ENCODE peak calls at places on chromosomes 13 and 19, in seven cellular contexts. K, Q, J, B, P, C and S are unnamed samples.

GRCh38 chr19:294819-295686 is 3.9 kb upstream of the PLPP2 start:
- DNase-seq in K (peak), Q (no peak), J (peak), B (no peak), P (no peak), C (no peak), S (peak)

GRCh38 chr19:42544146-42544545 is 15.9 kb upstream of the CEACAM1 start:
- DNase-seq in K (no peak), Q (no peak), J (no peak), B (no peak), P (no peak), C (no peak), S (no peak)

GRCh38 chr13:101639711-101640110 is 187.2 kb downstream of the ITGBL1 start:
- DNase-seq in K (no peak), Q (no peak), J (no peak), B (no peak), P (no peak), C (no peak), S (no peak)

GRCh38 chr13:36696410-36696809 is 22.6 kb downstream of the SERTM1 start:
- DNase-seq in K (no peak), Q (no peak), J (no peak), B (no peak), P (no peak), C (no peak), S (no peak)

GRCh38 chr19:35112995-35113693 is 2.5 kb upstream of the FXYD3 start:
- DNase-seq in K (no peak), Q (no peak), J (no peak), B (no peak), P (no peak), C (no peak), S (no peak)

GRCh38 chr19:55447421-55448174 is 4.5 kb upstream of the SHISA7 start:
- DNase-seq in K (no peak), Q (no peak), J (no peak), B (peak), P (no peak), C (no peak), S (no peak)

GRCh38 chr19:55118401-55118991 is 1.1 kb upstream of the PPP1R12C start:
- DNase-seq in K (peak), Q (peak), J (no peak), B (peak), P (no peak), C (no peak), S (peak)

GRCh38 chr19:1376415-1376805 is 7.3 kb upstream of the NDUFS7 start:
- DNase-seq in K (no peak), Q (no peak), J (no peak), B (no peak), P (no peak), C (no peak), S (no peak)

GRCh38 chr13:65597839-65598818 is 1632.0 kb downstream of the PCDH9 start:
- DNase-seq in K (no peak), Q (no peak), J (no peak), B (no peak), P (no peak), C (no peak), S (no peak)

GRCh38 chr13:21826214-21827015 is 155.5 kb downstream of the FGF9 start:
- DNase-seq in K (no peak), Q (no peak), J (no peak), B (no peak), P (no peak), C (no peak), S (no peak)

GRCh38 chr13:109996404-109996960 is 210.1 kb upstream of the IRS2 start:
- DNase-seq in K (no peak), Q (no peak), J (no peak), B (no peak), P (no peak), C (no peak), S (no peak)

GRCh38 chr19:21851596-21852345 is 15.8 kb upstream of the ZNF43 start:
- DNase-seq in K (peak), Q (peak), J (peak), B (peak), P (peak), C (peak), S (peak)

GRCh38 chr13:29429496-29429895 is 166.0 kb downstream of the SLC7A1 start:
- DNase-seq in K (no peak), Q (no peak), J (no peak), B (no peak), P (no peak), C (no peak), S (no peak)

GRCh38 chr13:20305587-20305986 is 73.5 kb upstream of the GJB6 start:
- DNase-seq in K (no peak), Q (no peak), J (no peak), B (no peak), P (no peak), C (no peak), S (no peak)

GRCh38 chr13:102295316-102296048 is 106.4 kb downstream of the FGF14 start:
- DNase-seq in K (no peak), Q (no peak), J (no peak), B (no peak), P (no peak), C (no peak), S (no peak)

GRCh38 chr13:114054269-114054668 is 78.2 kb downstream of the RASA3 start:
- DNase-seq in K (no peak), Q (no peak), J (no peak), B (no peak), P (no peak), C (no peak), S (no peak)

GRCh38 chr13:60398949-60399589 is 2.0 kb downstream of the TDRD3 start:
- DNase-seq in K (no peak), Q (no peak), J (no peak), B (no peak), P (no peak), C (no peak), S (no peak)

GRCh38 chr13:39133781-39134180 is 95.5 kb downstream of the NHLRC3 start:
- DNase-seq in K (no peak), Q (no peak), J (no peak), B (no peak), P (no peak), C (no peak), S (no peak)